ENCODE peak calls at places on chromosomes 6 and 20, in four cellular contexts. M is activated CD4-positive, alpha-beta T cell treated with anti-CD3 and anti-CD28 coated beads for 36 hours; Q is neural crest cell; X is activated CD8-positive, alpha-beta T cell treated with anti-CD3 and anti-CD28 coated beads for 36 hours. N is an unnamed sample.

GRCh38 chr6:63764318-63764916 is 128.8 kb downstream of the PHF3 start:
- DNase-seq in M (no peak), Q (no peak), X (no peak), N (peak)

GRCh38 chr20:48521121-48521520 is 306.7 kb downstream of the PREX1 start:
- DNase-seq in M (no peak), Q (no peak), X (no peak), N (no peak)

GRCh38 chr6:166691199-166691598 is 64.1 kb upstream of the RPS6KA2 start:
- DNase-seq in M (no peak), Q (no peak), X (no peak), N (no peak)

GRCh38 chr20:52895662-52896061 is 76.5 kb upstream of the TSHZ2 start:
- DNase-seq in M (no peak), Q (no peak), X (no peak), N (no peak)

GRCh38 chr6:7540595-7540994 is 876 bp upstream of the DSP start:
- DNase-seq in M (peak), Q (no peak), X (no peak), N (peak)

GRCh38 chr6:105522626-105523322 is 119.9 kb upstream of the PREP start:
- DNase-seq in M (no peak), Q (no peak), X (no peak), N (no peak)

GRCh38 chr20:44446111-44446722 is 29.5 kb upstream of the TTPAL start:
- DNase-seq in M (no peak), Q (no peak), X (no peak), N (no peak)

GRCh38 chr6:16337280-16337975 is 99.0 kb downstream of the GMPR start:
- DNase-seq in M (no peak), Q (no peak), X (no peak), N (no peak)

GRCh38 chr20:9919271-9920014 is 80.6 kb upstream of the PAK5 start:
- DNase-seq in M (no peak), Q (no peak), X (no peak), N (no peak)

GRCh38 chr20:699342-699741 is 23.7 kb upstream of the SCRT2 start:
- DNase-seq in M (no peak), Q (no peak), X (no peak), N (no peak)

GRCh38 chr6:15268130-15268908 is 22.4 kb downstream of the JARID2 start:
- DNase-seq in M (no peak), Q (no peak), X (no peak), N (no peak)

GRCh38 chr20:52179331-52180166 is 12.0 kb downstream of the ZFP64 start:
- DNase-seq in M (peak), Q (no peak), X (peak), N (no peak)

GRCh38 chr6:39330057-39330456 is 7.6 kb upstream of the KCNK16 start:
- DNase-seq in M (no peak), Q (no peak), X (no peak), N (no peak)